ENCODE peak calls at places on chromosome 5, in seven cellular contexts. One of them, this sample, is unnamed.

GRCh38 chr5:160434022-160434531 is 12.4 kb downstream of the PTTG1 start:
- DNase-seq in activated CD4-positive, CD25-positive, alpha-beta regulatory T cell: no peak
- DNase-seq in endothelial cell: no peak
- DNase-seq in NCI-H446: no peak
- DNase-seq in fibroblast of gingiva: no peak
- DNase-seq in choroid plexus epithelial cell: no peak
- DNase-seq in naive B cell: peak; percentile 70
- DNase-seq in this sample: peak; percentile 77

GRCh38 chr5:112419050-112419595 is at the start of gene EPB41L4A:
- DNase-seq in activated CD4-positive, CD25-positive, alpha-beta regulatory T cell: no peak
- DNase-seq in endothelial cell: peak; percentile 76
- DNase-seq in NCI-H446: no peak
- DNase-seq in fibroblast of gingiva: no peak
- DNase-seq in choroid plexus epithelial cell: no peak
- DNase-seq in naive B cell: peak; percentile 11
- DNase-seq in this sample: peak; percentile 60

GRCh38 chr5:132640613-132641012 is 17.4 kb upstream of the IL13 start:
- DNase-seq in activated CD4-positive, CD25-positive, alpha-beta regulatory T cell: no peak
- DNase-seq in endothelial cell: no peak
- DNase-seq in NCI-H446: no peak
- DNase-seq in fibroblast of gingiva: no peak
- DNase-seq in choroid plexus epithelial cell: no peak
- DNase-seq in naive B cell: no peak
- DNase-seq in this sample: no peak

GRCh38 chr5:119191944-119192343 is 121.1 kb downstream of the DMXL1 start:
- DNase-seq in activated CD4-positive, CD25-positive, alpha-beta regulatory T cell: no peak
- DNase-seq in endothelial cell: no peak
- DNase-seq in NCI-H446: no peak
- DNase-seq in fibroblast of gingiva: no peak
- DNase-seq in choroid plexus epithelial cell: no peak
- DNase-seq in naive B cell: no peak
- DNase-seq in this sample: no peak

GRCh38 chr5:151624486-151624885 is 33.4 kb upstream of the FAT2 start:
- DNase-seq in activated CD4-positive, CD25-positive, alpha-beta regulatory T cell: no peak
- DNase-seq in endothelial cell: no peak
- DNase-seq in NCI-H446: peak; percentile 4
- DNase-seq in fibroblast of gingiva: peak; percentile 31
- DNase-seq in choroid plexus epithelial cell: peak; percentile 15
- DNase-seq in naive B cell: no peak
- DNase-seq in this sample: peak; percentile 61

GRCh38 chr5:80083115-80083890 is 48.2 kb downstream of the THBS4 start:
- DNase-seq in activated CD4-positive, CD25-positive, alpha-beta regulatory T cell: no peak
- DNase-seq in endothelial cell: peak; percentile 11
- DNase-seq in NCI-H446: peak; percentile 52
- DNase-seq in fibroblast of gingiva: peak; percentile 69
- DNase-seq in choroid plexus epithelial cell: peak; percentile 79
- DNase-seq in naive B cell: peak; percentile 37
- DNase-seq in this sample: peak; percentile 68

GRCh38 chr5:173764321-173765029 is 123.7 kb upstream of the CPEB4 start:
- DNase-seq in activated CD4-positive, CD25-positive, alpha-beta regulatory T cell: no peak
- DNase-seq in endothelial cell: no peak
- DNase-seq in NCI-H446: no peak
- DNase-seq in fibroblast of gingiva: peak; percentile 92
- DNase-seq in choroid plexus epithelial cell: peak; percentile 98
- DNase-seq in naive B cell: no peak
- DNase-seq in this sample: peak; percentile 97

GRCh38 chr5:66981705-66982387 is 214.8 kb downstream of the CD180 start:
- DNase-seq in activated CD4-positive, CD25-positive, alpha-beta regulatory T cell: no peak
- DNase-seq in endothelial cell: no peak
- DNase-seq in NCI-H446: no peak
- DNase-seq in fibroblast of gingiva: no peak
- DNase-seq in choroid plexus epithelial cell: no peak
- DNase-seq in naive B cell: no peak
- DNase-seq in this sample: no peak

GRCh38 chr5:67100301-67100700 is 96.3 kb downstream of the CD180 start:
- DNase-seq in activated CD4-positive, CD25-positive, alpha-beta regulatory T cell: no peak
- DNase-seq in endothelial cell: no peak
- DNase-seq in NCI-H446: no peak
- DNase-seq in fibroblast of gingiva: no peak
- DNase-seq in choroid plexus epithelial cell: no peak
- DNase-seq in naive B cell: no peak
- DNase-seq in this sample: no peak

GRCh38 chr5:14439087-14439841 is 142.3 kb upstream of the OTULINL start:
- DNase-seq in activated CD4-positive, CD25-positive, alpha-beta regulatory T cell: no peak
- DNase-seq in endothelial cell: no peak
- DNase-seq in NCI-H446: no peak
- DNase-seq in fibroblast of gingiva: no peak
- DNase-seq in choroid plexus epithelial cell: peak; percentile 75
- DNase-seq in naive B cell: no peak
- DNase-seq in this sample: no peak

GRCh38 chr5:80926979-80927656 is 33.0 kb upstream of the RASGRF2 start:
- DNase-seq in activated CD4-positive, CD25-positive, alpha-beta regulatory T cell: no peak
- DNase-seq in endothelial cell: no peak
- DNase-seq in NCI-H446: no peak
- DNase-seq in fibroblast of gingiva: no peak
- DNase-seq in choroid plexus epithelial cell: no peak
- DNase-seq in naive B cell: no peak
- DNase-seq in this sample: no peak

GRCh38 chr5:179873711-179874110 is 15.1 kb upstream of the MRNIP start:
- DNase-seq in activated CD4-positive, CD25-positive, alpha-beta regulatory T cell: no peak
- DNase-seq in endothelial cell: no peak
- DNase-seq in NCI-H446: no peak
- DNase-seq in fibroblast of gingiva: no peak
- DNase-seq in choroid plexus epithelial cell: no peak
- DNase-seq in naive B cell: no peak
- DNase-seq in this sample: no peak

GRCh38 chr5:80141147-80141671 is 106.1 kb downstream of the THBS4 start:
- DNase-seq in activated CD4-positive, CD25-positive, alpha-beta regulatory T cell: no peak
- DNase-seq in endothelial cell: peak; percentile 62
- DNase-seq in NCI-H446: no peak
- DNase-seq in fibroblast of gingiva: peak; percentile 95
- DNase-seq in choroid plexus epithelial cell: peak; percentile 62
- DNase-seq in naive B cell: no peak
- DNase-seq in this sample: peak; percentile 54

GRCh38 chr5:156800982-156801381 is 49.1 kb upstream of the PPP1R2B start:
- DNase-seq in activated CD4-positive, CD25-positive, alpha-beta regulatory T cell: no peak
- DNase-seq in endothelial cell: no peak
- DNase-seq in NCI-H446: no peak
- DNase-seq in fibroblast of gingiva: no peak
- DNase-seq in choroid plexus epithelial cell: no peak
- DNase-seq in naive B cell: no peak
- DNase-seq in this sample: no peak

GRCh38 chr5:132243366-132243977 is 14.0 kb upstream of the PDLIM4 start:
- DNase-seq in activated CD4-positive, CD25-positive, alpha-beta regulatory T cell: no peak
- DNase-seq in endothelial cell: no peak
- DNase-seq in NCI-H446: no peak
- DNase-seq in fibroblast of gingiva: no peak
- DNase-seq in choroid plexus epithelial cell: no peak
- DNase-seq in naive B cell: no peak
- DNase-seq in this sample: no peak

This sample was measured in astrocyte of the hippocampus.